ENCODE peak calls at places on chromosomes 12 and 14, in eight cellular contexts. V, U, A, Z, B, K, H and J are unnamed samples.

GRCh38 chr12:113226696-113227095 is 5.4 kb downstream of the TPCN1 start:
- DNase-seq in V (no peak), U (no peak), A (no peak), Z (no peak), B (no peak), K (no peak), H (peak; percentile 35), J (no peak)

GRCh38 chr12:124125472-124125871 is 152.5 kb downstream of the ZNF664 start:
- DNase-seq in V (no peak), U (no peak), A (no peak), Z (peak; percentile 35), B (no peak), K (no peak), H (no peak), J (peak; percentile 59)

GRCh38 chr12:71281425-71281824 is 123.6 kb upstream of the TSPAN8 start:
- DNase-seq in V (no peak), U (no peak), A (no peak), Z (no peak), B (no peak), K (no peak), H (no peak), J (no peak)

GRCh38 chr14:65079201-65079600 is 23.1 kb downstream of the MAX start:
- DNase-seq in V (no peak), U (no peak), A (peak; percentile 21), Z (no peak), B (no peak), K (no peak), H (no peak), J (no peak)

GRCh38 chr12:21860128-21860527 is 81.1 kb downstream of the ABCC9 start:
- DNase-seq in V (no peak), U (no peak), A (no peak), Z (no peak), B (no peak), K (no peak), H (no peak), J (no peak)

GRCh38 chr12:126488786-126489185 is 1423.6 kb downstream of the AACS start:
- DNase-seq in V (no peak), U (no peak), A (no peak), Z (no peak), B (no peak), K (no peak), H (no peak), J (no peak)

GRCh38 chr12:79885956-79886490 is 48.9 kb downstream of the PPP1R12A start:
- DNase-seq in V (peak; percentile 56), U (no peak), A (no peak), Z (no peak), B (no peak), K (no peak), H (no peak), J (no peak)

GRCh38 chr12:90102957-90103652 is 394.5 kb upstream of the ATP2B1 start:
- DNase-seq in V (peak; percentile 16), U (no peak), A (peak; percentile 62), Z (no peak), B (no peak), K (peak; percentile 40), H (no peak), J (peak; percentile 44)

GRCh38 chr12:48969847-48970701 is 1.5 kb downstream of the WNT10B start:
- DNase-seq in V (no peak), U (no peak), A (no peak), Z (peak; percentile 86), B (no peak), K (no peak), H (no peak), J (no peak)

GRCh38 chr14:75259510-75259855 is 19.1 kb upstream of the FOS start:
- DNase-seq in V (no peak), U (no peak), A (peak; percentile 80), Z (no peak), B (no peak), K (no peak), H (no peak), J (peak; percentile 36)

GRCh38 chr14:100214768-100215079 is 24.2 kb upstream of the YY1 start:
- DNase-seq in V (no peak), U (no peak), A (no peak), Z (no peak), B (no peak), K (no peak), H (no peak), J (no peak)

GRCh38 chr12:119061208-119061796 is 80.0 kb downstream of the SRRM4 start:
- DNase-seq in V (no peak), U (no peak), A (peak; percentile 48), Z (peak; percentile 96), B (no peak), K (no peak), H (peak; percentile 62), J (no peak)

GRCh38 chr12:132986885-132987225 is 688 bp downstream of the ZNF26 start:
- DNase-seq in V (no peak), U (no peak), A (peak; percentile 12), Z (no peak), B (no peak), K (no peak), H (no peak), J (no peak)

GRCh38 chr14:68018598-68018997 is 199.0 kb downstream of the RAD51B start:
- DNase-seq in V (no peak), U (no peak), A (no peak), Z (no peak), B (no peak), K (no peak), H (no peak), J (no peak)

DNA sequence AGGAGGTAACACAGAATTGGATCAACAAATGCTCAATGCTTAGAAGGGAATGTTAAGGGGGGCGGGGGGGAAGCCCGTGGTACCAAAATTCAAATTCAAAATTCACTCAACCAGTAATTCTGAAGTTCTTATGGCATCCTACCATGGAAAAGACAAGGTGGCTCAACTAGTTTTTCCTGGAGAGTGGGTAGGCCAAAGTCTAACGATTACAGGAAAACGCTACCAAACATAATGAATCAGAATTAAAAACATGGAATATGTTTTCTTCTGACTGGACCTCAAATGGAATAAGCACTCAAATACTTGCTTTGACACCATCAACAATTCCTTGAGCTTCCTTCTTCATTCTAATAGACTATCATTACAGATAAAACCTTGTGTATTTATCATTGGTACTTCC is 2.3 kb downstream of the NACA start:
- DNase-seq in V (no peak), U (no peak), A (no peak), Z (no peak), B (no peak), K (peak; percentile 48), H (no peak), J (no peak)
- H3K4me3 ChIP-seq in V (no peak overlapping the region), U (peak overlapping the region; percentile 13), A (peak overlapping the region; percentile 86), Z (peak overlapping the region; percentile 99), B (peak overlapping the region; percentile 75), K (peak overlapping the region; percentile 99), H (no peak overlapping the region), J (no peak overlapping the region)

GRCh38 chr14:37618498-37619041 is 23.1 kb downstream of the TTC6 start:
- DNase-seq in V (no peak), U (no peak), A (no peak), Z (no peak), B (no peak), K (no peak), H (no peak), J (no peak)
- H3K9me3 ChIP-seq in V (no peaks in the 10 kb centered on the region), U (peaks cover 9% of the 10 kb centered on the region), A (no peaks in the 10 kb centered on the region), Z (peaks cover 28% of the 10 kb centered on the region), B (peaks cover 32% of the 10 kb centered on the region), K (no peaks in the 10 kb centered on the region), H (peaks cover 11% of the 10 kb centered on the region), J (peaks cover 12% of the 10 kb centered on the region)

DNA sequence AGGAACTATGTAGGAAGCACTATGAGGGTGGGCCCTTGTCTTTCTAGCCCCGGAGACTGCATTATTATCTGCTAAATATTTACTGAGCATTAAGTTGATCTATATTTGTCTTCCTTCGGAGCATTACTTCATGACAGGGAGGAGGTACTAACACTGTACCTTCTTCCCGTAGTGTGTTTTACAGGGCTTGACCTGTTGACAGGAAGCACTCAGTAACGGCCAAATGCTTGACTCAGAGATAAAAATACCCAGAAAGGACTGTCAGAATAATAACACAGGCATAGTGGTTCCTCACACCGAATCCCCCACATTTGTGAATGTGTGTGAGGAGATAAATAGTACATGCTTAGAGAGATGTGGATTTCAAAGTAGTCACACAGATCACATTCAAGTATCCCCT is 466.6 kb downstream of the EGLN3 start:
- DNase-seq in V (no peak), U (no peak), A (peak; percentile 26), Z (no peak), B (no peak), K (no peak), H (no peak), J (no peak)
- H3K4me3 ChIP-seq in V (no peak overlapping the region), U (no peak overlapping the region), A (no peak overlapping the region), Z (no peak overlapping the region), B (no peak overlapping the region), K (no peak overlapping the region), H (no peak overlapping the region), J (no peak overlapping the region)

DNA sequence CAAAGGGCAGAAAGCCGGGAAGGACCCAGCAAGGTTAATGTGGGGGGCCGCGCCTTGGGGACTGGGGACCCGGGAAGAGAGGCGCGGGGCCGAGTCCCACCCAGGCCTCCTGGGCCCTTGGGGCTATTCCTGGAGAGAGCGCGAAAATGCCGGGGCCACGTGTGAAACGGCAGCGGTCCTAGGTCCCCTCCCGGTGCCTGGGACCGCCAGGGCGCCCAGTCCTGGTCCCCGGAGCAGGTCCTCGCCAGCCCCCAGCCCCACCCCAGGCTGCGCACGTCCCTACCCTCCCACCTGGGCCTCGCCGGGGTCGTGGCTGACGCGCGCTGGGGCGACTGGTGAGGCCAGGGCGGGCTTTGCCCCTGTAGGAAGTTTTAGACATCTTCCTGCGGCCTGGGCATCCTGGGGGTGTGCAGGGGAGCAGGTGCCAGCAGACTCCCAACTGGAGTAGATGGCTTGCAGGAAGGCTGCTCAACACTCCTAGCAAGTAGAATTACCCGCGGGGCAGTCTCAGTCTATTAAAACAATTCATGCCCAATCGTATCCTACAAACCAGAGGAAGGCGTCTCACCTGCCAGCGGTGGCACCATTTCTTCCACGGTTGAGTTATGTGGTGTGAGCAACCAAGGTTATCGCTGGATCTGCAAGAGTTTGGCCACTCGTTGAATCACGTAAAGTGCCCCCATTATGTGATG is 759 bp downstream of the FAR2 start:
- DNase-seq in V (no peak), U (no peak), A (no peak), Z (peak; percentile 82), B (no peak), K (peak; percentile 54), H (peak; percentile 44), J (no peak)
- H3K9me3 ChIP-seq in V (no peaks in the 10 kb centered on the region), U (no peaks in the 10 kb centered on the region), A (no peaks in the 10 kb centered on the region), Z (peaks cover 12% of the 10 kb centered on the region), B (no peaks in the 10 kb centered on the region), K (no peaks in the 10 kb centered on the region), H (no peaks in the 10 kb centered on the region), J (no peaks in the 10 kb centered on the region)

DNA sequence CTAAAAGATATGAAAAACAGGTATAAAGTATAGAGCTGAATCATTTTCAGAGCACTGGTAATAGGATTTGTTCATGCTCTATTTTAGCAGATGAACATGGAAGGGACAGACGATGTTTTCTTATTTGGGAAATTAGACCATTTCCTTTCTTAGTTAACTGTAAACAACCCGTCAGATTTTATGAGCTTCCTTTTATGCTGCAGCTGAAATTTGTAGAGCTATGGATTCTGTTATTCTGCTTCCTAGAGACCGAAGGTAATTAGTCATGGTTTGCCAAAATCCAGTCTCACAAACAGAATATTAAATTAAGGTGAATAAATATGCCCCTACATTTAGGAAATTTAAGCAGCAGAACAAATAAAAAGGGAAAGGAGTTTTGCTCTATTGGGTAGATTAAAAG is 180.2 kb upstream of the SYT1 start:
- DNase-seq in V (no peak), U (no peak), A (no peak), Z (no peak), B (no peak), K (no peak), H (no peak), J (no peak)
- H3K4me3 ChIP-seq in V (no peak overlapping the region), U (no peak overlapping the region), A (no peak overlapping the region), Z (no peak overlapping the region), B (no peak overlapping the region), K (no peak overlapping the region), H (no peak overlapping the region), J (no peak overlapping the region)